ENCODE peak calls at places on chromosome 13, in seven cellular contexts. One of them, this sample, is unnamed. For H3K27me3 and H3K9me3, the result is how much of the 10 kb centered on the place peaks cover.

GRCh38 chr13:109647046-109647445 is 139.3 kb downstream of the IRS2 start:
- DNase-seq in transverse colon: no peak
- DNase-seq in Panc1: no peak
- DNase-seq in stomach: no peak
- DNase-seq in breast epithelium: no peak
- DNase-seq in sigmoid colon: no peak
- DNase-seq in esophagus muscularis mucosa: no peak
- DNase-seq in this sample: no peak

GRCh38 chr13:28705734-28706133 is 13.0 kb downstream of the SLC46A3 start:
- DNase-seq in transverse colon: no peak
- DNase-seq in Panc1: no peak
- DNase-seq in stomach: no peak
- DNase-seq in breast epithelium: no peak
- DNase-seq in sigmoid colon: no peak
- DNase-seq in esophagus muscularis mucosa: no peak
- DNase-seq in this sample: no peak

GRCh38 chr13:44331912-44332840 is 41.4 kb upstream of the SERP2 start:
- DNase-seq in transverse colon: peak
- DNase-seq in Panc1: no peak
- DNase-seq in stomach: no peak
- DNase-seq in breast epithelium: no peak
- DNase-seq in sigmoid colon: peak
- DNase-seq in esophagus muscularis mucosa: peak
- DNase-seq in this sample: no peak

GRCh38 chr13:50589139-50589538 is 254.4 kb downstream of the DLEU7 start:
- DNase-seq in transverse colon: no peak
- DNase-seq in Panc1: no peak
- DNase-seq in stomach: no peak
- DNase-seq in breast epithelium: no peak
- DNase-seq in sigmoid colon: no peak
- DNase-seq in esophagus muscularis mucosa: no peak
- DNase-seq in this sample: no peak

GRCh38 chr13:96172066-96172465 is 82.2 kb downstream of the HS6ST3 start:
- DNase-seq in transverse colon: no peak
- DNase-seq in Panc1: no peak
- DNase-seq in stomach: no peak
- DNase-seq in breast epithelium: no peak
- DNase-seq in sigmoid colon: no peak
- DNase-seq in esophagus muscularis mucosa: no peak
- DNase-seq in this sample: no peak

GRCh38 chr13:33252103-33252502 is 33.5 kb downstream of the STARD13 start:
- DNase-seq in transverse colon: no peak
- DNase-seq in Panc1: no peak
- DNase-seq in stomach: no peak
- DNase-seq in breast epithelium: no peak
- DNase-seq in sigmoid colon: no peak
- DNase-seq in esophagus muscularis mucosa: no peak
- DNase-seq in this sample: no peak

GRCh38 chr13:39326471-39326870 is 276.5 kb downstream of the LHFPL6 start:
- DNase-seq in transverse colon: no peak
- DNase-seq in Panc1: no peak
- DNase-seq in stomach: no peak
- DNase-seq in breast epithelium: no peak
- DNase-seq in sigmoid colon: no peak
- DNase-seq in esophagus muscularis mucosa: no peak
- DNase-seq in this sample: no peak

GRCh38 chr13:40576369-40576768 is 90.1 kb downstream of the FOXO1 start:
- DNase-seq in transverse colon: no peak
- DNase-seq in Panc1: no peak
- DNase-seq in stomach: no peak
- DNase-seq in breast epithelium: no peak
- DNase-seq in sigmoid colon: no peak
- DNase-seq in esophagus muscularis mucosa: no peak
- DNase-seq in this sample: no peak

GRCh38 chr13:98919566-98919965 is 58.3 kb downstream of the DOCK9 start:
- DNase-seq in transverse colon: no peak
- DNase-seq in Panc1: no peak
- DNase-seq in stomach: no peak
- DNase-seq in breast epithelium: no peak
- DNase-seq in sigmoid colon: no peak
- DNase-seq in esophagus muscularis mucosa: no peak
- DNase-seq in this sample: no peak

GRCh38 chr13:98678741-98679140 is 73.7 kb downstream of the SLC15A1 start:
- DNase-seq in transverse colon: no peak
- DNase-seq in Panc1: no peak
- DNase-seq in stomach: no peak
- DNase-seq in breast epithelium: no peak
- DNase-seq in sigmoid colon: no peak
- DNase-seq in esophagus muscularis mucosa: no peak
- DNase-seq in this sample: no peak

GRCh38 chr13:56317839-56318238 is 822.9 kb upstream of the PRR20A start:
- DNase-seq in transverse colon: no peak
- DNase-seq in Panc1: no peak
- DNase-seq in stomach: no peak
- DNase-seq in breast epithelium: no peak
- DNase-seq in sigmoid colon: no peak
- DNase-seq in esophagus muscularis mucosa: no peak
- DNase-seq in this sample: no peak

GRCh38 chr13:83738407-83738806 is 143.9 kb downstream of the SLITRK1 start:
- DNase-seq in transverse colon: no peak
- DNase-seq in Panc1: no peak
- DNase-seq in stomach: no peak
- DNase-seq in breast epithelium: no peak
- DNase-seq in sigmoid colon: no peak
- DNase-seq in esophagus muscularis mucosa: no peak
- DNase-seq in this sample: no peak

GRCh38 chr13:39527961-39528720 is 74.9 kb downstream of the LHFPL6 start:
- DNase-seq in transverse colon: no peak
- DNase-seq in Panc1: peak
- DNase-seq in stomach: no peak
- DNase-seq in breast epithelium: no peak
- DNase-seq in sigmoid colon: no peak
- DNase-seq in esophagus muscularis mucosa: no peak
- DNase-seq in this sample: no peak

GRCh38 chr13:70107498-70108271 is at the start of gene ATXN8OS:
- DNase-seq in transverse colon: no peak
- DNase-seq in Panc1: no peak
- DNase-seq in stomach: no peak
- DNase-seq in breast epithelium: no peak
- DNase-seq in sigmoid colon: no peak
- DNase-seq in esophagus muscularis mucosa: no peak
- DNase-seq in this sample: no peak

GRCh38 chr13:64041296-64041695 is 2625.6 kb upstream of the PCDH20 start:
- DNase-seq in transverse colon: no peak
- DNase-seq in Panc1: no peak
- DNase-seq in stomach: no peak
- DNase-seq in breast epithelium: no peak
- DNase-seq in sigmoid colon: no peak
- DNase-seq in esophagus muscularis mucosa: no peak
- DNase-seq in this sample: no peak

GRCh38 chr13:40963927-40964326 is 55.2 kb downstream of the ELF1 start:
- DNase-seq in transverse colon: no peak
- DNase-seq in Panc1: no peak
- DNase-seq in stomach: no peak
- DNase-seq in breast epithelium: no peak
- DNase-seq in sigmoid colon: no peak
- DNase-seq in esophagus muscularis mucosa: no peak
- DNase-seq in this sample: no peak

GRCh38 chr13:49125964-49126363 is 94.2 kb upstream of the MLNR start:
- DNase-seq in transverse colon: no peak
- DNase-seq in Panc1: no peak
- DNase-seq in stomach: no peak
- DNase-seq in breast epithelium: no peak
- DNase-seq in sigmoid colon: no peak
- DNase-seq in esophagus muscularis mucosa: no peak
- DNase-seq in this sample: no peak

GRCh38 chr13:94169783-94170513 is 309.5 kb downstream of the DCT start:
- DNase-seq in transverse colon: no peak
- DNase-seq in Panc1: no peak
- DNase-seq in stomach: no peak
- DNase-seq in breast epithelium: no peak
- DNase-seq in sigmoid colon: no peak
- DNase-seq in esophagus muscularis mucosa: no peak
- DNase-seq in this sample: no peak

GRCh38 chr13:111344471-111345191 is 24.2 kb downstream of the TEX29 start:
- DNase-seq in transverse colon: no peak
- DNase-seq in Panc1: no peak
- DNase-seq in stomach: peak
- DNase-seq in breast epithelium: no peak
- DNase-seq in sigmoid colon: no peak
- DNase-seq in esophagus muscularis mucosa: peak
- DNase-seq in this sample: peak

GRCh38 chr13:29760561-29760960 is 89.9 kb downstream of the UBL3 start:
- DNase-seq in transverse colon: no peak
- DNase-seq in Panc1: no peak
- DNase-seq in stomach: no peak
- DNase-seq in breast epithelium: no peak
- DNase-seq in sigmoid colon: no peak
- DNase-seq in esophagus muscularis mucosa: no peak
- DNase-seq in this sample: no peak

GRCh38 chr13:31008400-31009115 is 76.1 kb downstream of the TEX26 start:
- DNase-seq in transverse colon: no peak
- DNase-seq in Panc1: no peak
- DNase-seq in stomach: no peak
- DNase-seq in breast epithelium: no peak
- DNase-seq in sigmoid colon: no peak
- DNase-seq in esophagus muscularis mucosa: no peak
- DNase-seq in this sample: no peak

GRCh38 chr13:39034085-39034484 is 3.8 kb downstream of the PROSER1 start:
- DNase-seq in transverse colon: no peak
- DNase-seq in Panc1: no peak
- DNase-seq in stomach: no peak
- DNase-seq in breast epithelium: no peak
- DNase-seq in sigmoid colon: no peak
- DNase-seq in esophagus muscularis mucosa: no peak
- DNase-seq in this sample: no peak

GRCh38 chr13:97338571-97338970 is 95.4 kb upstream of the RAP2A start:
- DNase-seq in transverse colon: no peak
- DNase-seq in Panc1: no peak
- DNase-seq in stomach: no peak
- DNase-seq in breast epithelium: no peak
- DNase-seq in sigmoid colon: no peak
- DNase-seq in esophagus muscularis mucosa: no peak
- DNase-seq in this sample: no peak
- TF ChIP-seq POLR2AphosphoS5 in transverse colon: no peak
- TF ChIP-seq POLR2AphosphoS5 in Panc1: no peak
- TF ChIP-seq POLR2AphosphoS5 in stomach: no peak
- TF ChIP-seq POLR2AphosphoS5 in breast epithelium: no peak
- TF ChIP-seq POLR2AphosphoS5 in sigmoid colon: peak
- TF ChIP-seq POLR2AphosphoS5 in esophagus muscularis mucosa: no peak
- TF ChIP-seq POLR2AphosphoS5 in this sample: no peak

GRCh38 chr13:26555413-26555812 is 2.1 kb upstream of the WASF3 start:
- DNase-seq in transverse colon: no peak
- DNase-seq in Panc1: no peak
- DNase-seq in stomach: no peak
- DNase-seq in breast epithelium: no peak
- DNase-seq in sigmoid colon: no peak
- DNase-seq in esophagus muscularis mucosa: no peak
- DNase-seq in this sample: no peak
- H3K27me3 ChIP-seq in transverse colon: half or more
- H3K27me3 ChIP-seq in Panc1: under half
- H3K27me3 ChIP-seq in stomach: under half
- H3K27me3 ChIP-seq in breast epithelium: under half
- H3K27me3 ChIP-seq in sigmoid colon: under half
- H3K27me3 ChIP-seq in esophagus muscularis mucosa: under half
- H3K27me3 ChIP-seq in this sample: under half

DNA sequence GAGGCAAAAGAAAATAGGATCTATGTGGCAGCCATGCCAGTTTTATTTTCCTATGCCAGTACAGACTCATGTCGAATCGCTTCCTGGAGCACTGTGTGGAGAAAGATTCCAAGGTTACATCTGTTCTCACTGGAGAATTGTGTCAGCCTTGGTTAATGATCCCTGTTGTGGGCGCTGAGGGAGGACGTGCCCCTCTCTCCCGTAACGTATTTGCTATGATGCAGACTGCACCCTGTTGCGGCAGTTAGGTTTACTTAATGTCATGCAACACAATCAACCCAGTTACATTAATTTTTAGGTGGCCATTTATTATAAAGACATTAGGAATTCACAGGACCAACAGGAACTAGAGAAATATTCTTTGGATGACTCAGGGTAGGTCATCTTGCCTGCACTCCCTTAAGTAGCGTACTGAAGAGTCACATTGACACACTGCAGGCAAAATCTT is 892.9 kb downstream of the EFNB2 start:
- DNase-seq in transverse colon: no peak
- DNase-seq in Panc1: no peak
- DNase-seq in stomach: no peak
- DNase-seq in breast epithelium: no peak
- DNase-seq in sigmoid colon: no peak
- DNase-seq in esophagus muscularis mucosa: no peak
- DNase-seq in this sample: no peak
- H3K9me3 ChIP-seq in transverse colon: under half
- H3K9me3 ChIP-seq in Panc1: under half
- H3K9me3 ChIP-seq in stomach: under half
- H3K9me3 ChIP-seq in breast epithelium: under half
- H3K9me3 ChIP-seq in sigmoid colon: under half
- H3K9me3 ChIP-seq in esophagus muscularis mucosa: under half
- H3K9me3 ChIP-seq in this sample: under half

DNA sequence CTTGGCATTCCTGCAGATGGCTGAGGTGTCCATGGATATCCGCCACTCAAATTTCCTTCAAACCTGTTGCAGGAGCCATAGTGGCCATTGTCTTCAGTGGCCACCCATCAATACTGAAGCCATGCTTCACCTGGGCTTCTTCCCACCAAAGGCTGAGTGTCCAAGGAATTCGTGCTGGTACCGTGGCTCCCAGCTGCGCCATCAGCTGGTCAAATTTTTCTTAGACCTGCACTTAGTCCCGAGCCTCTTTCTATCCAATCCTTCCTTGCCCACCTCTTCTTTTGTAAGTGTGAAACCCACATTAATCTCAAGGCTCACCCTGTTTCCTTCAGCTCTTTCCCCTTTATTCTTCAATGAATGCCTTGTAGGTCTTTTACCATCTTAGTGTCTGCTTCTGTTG is 152.1 kb downstream of the PCDH9 start:
- DNase-seq in transverse colon: no peak
- DNase-seq in Panc1: no peak
- DNase-seq in stomach: no peak
- DNase-seq in breast epithelium: no peak
- DNase-seq in sigmoid colon: no peak
- DNase-seq in esophagus muscularis mucosa: no peak
- DNase-seq in this sample: no peak
- TF ChIP-seq POLR2AphosphoS5 in transverse colon: no peak
- TF ChIP-seq POLR2AphosphoS5 in Panc1: no peak
- TF ChIP-seq POLR2AphosphoS5 in stomach: no peak
- TF ChIP-seq POLR2AphosphoS5 in breast epithelium: no peak
- TF ChIP-seq POLR2AphosphoS5 in sigmoid colon: no peak
- TF ChIP-seq POLR2AphosphoS5 in esophagus muscularis mucosa: no peak
- TF ChIP-seq POLR2AphosphoS5 in this sample: no peak

DNA sequence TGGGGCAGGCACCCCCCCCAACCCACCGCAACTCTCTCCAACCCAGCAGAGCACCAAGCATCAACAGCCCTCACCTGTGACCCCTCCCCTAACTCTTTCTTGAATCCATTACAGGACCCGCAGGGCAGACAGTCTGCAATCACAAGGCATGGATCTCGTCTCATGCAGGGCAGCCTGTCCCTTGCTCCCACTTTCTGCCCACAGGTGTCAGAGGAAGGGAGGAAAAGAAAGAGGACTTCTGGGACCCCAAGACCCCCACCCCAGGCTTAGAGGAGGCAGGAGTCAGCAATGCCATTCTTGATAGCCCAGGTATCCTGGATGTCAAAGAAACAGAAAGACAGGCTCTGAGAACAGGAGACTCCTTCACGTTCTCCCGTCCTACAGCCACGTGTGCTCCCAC is 47.4 kb upstream of the TUBGCP3 start:
- DNase-seq in transverse colon: no peak
- DNase-seq in Panc1: no peak
- DNase-seq in stomach: no peak
- DNase-seq in breast epithelium: peak
- DNase-seq in sigmoid colon: no peak
- DNase-seq in esophagus muscularis mucosa: no peak
- DNase-seq in this sample: no peak
- H3K27me3 ChIP-seq in transverse colon: half or more
- H3K27me3 ChIP-seq in Panc1: under half
- H3K27me3 ChIP-seq in stomach: under half
- H3K27me3 ChIP-seq in breast epithelium: under half
- H3K27me3 ChIP-seq in sigmoid colon: under half
- H3K27me3 ChIP-seq in esophagus muscularis mucosa: under half
- H3K27me3 ChIP-seq in this sample: under half